ENCODE peak calls at places on chromosomes 11 and 22, in six cellular contexts. One of them, this sample, is unnamed.

GRCh38 chr11:61851128-61851899 is 23.2 kb downstream of the FADS2 start:
- DNase-seq in mesenchymal stem cell: no peak
- DNase-seq in neuronal stem cell: no peak
- DNase-seq in H1: no peak
- DNase-seq in IMR-90: no peak
- DNase-seq in trophoblast cell: no peak
- DNase-seq in this sample: no peak

GRCh38 chr11:118006153-118006534 is 19.9 kb downstream of the IL10RA start:
- DNase-seq in mesenchymal stem cell: no peak
- DNase-seq in neuronal stem cell: no peak
- DNase-seq in H1: no peak
- DNase-seq in trophoblast cell: no peak
- DNase-seq in IMR-90: no peak
- DNase-seq in this sample: no peak

GRCh38 chr11:67572747-67573419 is 10.7 kb upstream of the GSTP1 start:
- DNase-seq in H1: no peak
- DNase-seq in neuronal stem cell: no peak
- DNase-seq in mesenchymal stem cell: peak
- DNase-seq in trophoblast cell: peak
- DNase-seq in IMR-90: peak
- DNase-seq in this sample: peak

GRCh38 chr11:122863704-122864326 is 18.7 kb upstream of the JHY start:
- DNase-seq in neuronal stem cell: no peak
- DNase-seq in trophoblast cell: peak
- DNase-seq in IMR-90: peak
- DNase-seq in H1: no peak
- DNase-seq in mesenchymal stem cell: peak
- DNase-seq in this sample: no peak

GRCh38 chr11:128373011-128373410 is 214.3 kb downstream of the ETS1 start:
- DNase-seq in neuronal stem cell: no peak
- DNase-seq in H1: no peak
- DNase-seq in mesenchymal stem cell: no peak
- DNase-seq in trophoblast cell: no peak
- DNase-seq in IMR-90: peak
- DNase-seq in this sample: no peak

GRCh38 chr22:32000171-32000570 is 42.9 kb upstream of the SLC5A1 start:
- DNase-seq in IMR-90: no peak
- DNase-seq in neuronal stem cell: no peak
- DNase-seq in trophoblast cell: peak
- DNase-seq in mesenchymal stem cell: no peak
- DNase-seq in H1: no peak
- DNase-seq in this sample: no peak

GRCh38 chr11:67317365-67318238 is 14.3 kb downstream of the SSH3 start:
- DNase-seq in trophoblast cell: peak
- DNase-seq in neuronal stem cell: peak
- DNase-seq in H1: peak
- DNase-seq in IMR-90: peak
- DNase-seq in mesenchymal stem cell: peak
- DNase-seq in this sample: peak

GRCh38 chr22:27347951-27348350 is 453.6 kb downstream of the MN1 start:
- DNase-seq in mesenchymal stem cell: no peak
- DNase-seq in trophoblast cell: no peak
- DNase-seq in H1: no peak
- DNase-seq in IMR-90: no peak
- DNase-seq in neuronal stem cell: no peak
- DNase-seq in this sample: no peak

GRCh38 chr11:44645832-44646231 is 80.4 kb downstream of the CD82 start:
- DNase-seq in trophoblast cell: no peak
- DNase-seq in mesenchymal stem cell: no peak
- DNase-seq in IMR-90: no peak
- DNase-seq in H1: no peak
- DNase-seq in neuronal stem cell: no peak
- DNase-seq in this sample: no peak

GRCh38 chr11:69156673-69157155 is 979 bp downstream of the SMIM38 start:
- DNase-seq in mesenchymal stem cell: peak
- DNase-seq in trophoblast cell: peak
- DNase-seq in H1: no peak
- DNase-seq in IMR-90: peak
- DNase-seq in neuronal stem cell: no peak
- DNase-seq in this sample: no peak

GRCh38 chr11:88354909-88355308 is 17.4 kb upstream of the CTSC start:
- DNase-seq in trophoblast cell: no peak
- DNase-seq in H1: no peak
- DNase-seq in mesenchymal stem cell: no peak
- DNase-seq in IMR-90: no peak
- DNase-seq in neuronal stem cell: no peak
- DNase-seq in this sample: no peak

GRCh38 chr22:31970490-31971444 is 26.4 kb downstream of the YWHAH start:
- DNase-seq in H1: peak
- DNase-seq in IMR-90: peak
- DNase-seq in mesenchymal stem cell: peak
- DNase-seq in trophoblast cell: peak
- DNase-seq in neuronal stem cell: peak
- DNase-seq in this sample: peak

GRCh38 chr22:41687901-41688364 is 734 bp downstream of the SNU13 start:
- DNase-seq in trophoblast cell: peak
- DNase-seq in neuronal stem cell: no peak
- DNase-seq in IMR-90: peak
- DNase-seq in mesenchymal stem cell: peak
- DNase-seq in H1: no peak
- DNase-seq in this sample: no peak

GRCh38 chr11:125347261-125347585 is 148.8 kb downstream of the FEZ1 start:
- DNase-seq in mesenchymal stem cell: no peak
- DNase-seq in H1: no peak
- DNase-seq in neuronal stem cell: peak
- DNase-seq in IMR-90: no peak
- DNase-seq in trophoblast cell: no peak
- DNase-seq in this sample: no peak

GRCh38 chr22:50011447-50012200 is 941 bp downstream of the IL17REL start:
- DNase-seq in neuronal stem cell: no peak
- DNase-seq in mesenchymal stem cell: no peak
- DNase-seq in trophoblast cell: no peak
- DNase-seq in IMR-90: no peak
- DNase-seq in H1: no peak
- DNase-seq in this sample: peak

GRCh38 chr11:78365381-78365792 is 52.2 kb downstream of the GAB2 start:
- DNase-seq in H1: peak
- DNase-seq in neuronal stem cell: peak
- DNase-seq in mesenchymal stem cell: no peak
- DNase-seq in IMR-90: no peak
- DNase-seq in trophoblast cell: peak
- DNase-seq in this sample: peak

GRCh38 chr11:69398529-69399492 is 82.7 kb upstream of the LINC01488 start:
- DNase-seq in IMR-90: peak
- DNase-seq in H1: no peak
- DNase-seq in trophoblast cell: no peak
- DNase-seq in mesenchymal stem cell: peak
- DNase-seq in neuronal stem cell: no peak
- DNase-seq in this sample: no peak

GRCh38 chr11:126585388-126586302 is 230.2 kb downstream of the ST3GAL4 start:
- DNase-seq in H1: no peak
- DNase-seq in mesenchymal stem cell: peak
- DNase-seq in trophoblast cell: peak
- DNase-seq in IMR-90: peak
- DNase-seq in neuronal stem cell: no peak
- DNase-seq in this sample: peak

GRCh38 chr11:21511835-21512440 is 680.9 kb upstream of the ANO5 start:
- DNase-seq in IMR-90: no peak
- DNase-seq in mesenchymal stem cell: peak
- DNase-seq in trophoblast cell: peak
- DNase-seq in H1: peak
- DNase-seq in neuronal stem cell: peak
- DNase-seq in this sample: peak

GRCh38 chr22:29587938-29588699 is 7.2 kb upstream of the NIPSNAP1 start:
- DNase-seq in mesenchymal stem cell: peak
- DNase-seq in neuronal stem cell: no peak
- DNase-seq in H1: no peak
- DNase-seq in IMR-90: peak
- DNase-seq in trophoblast cell: peak
- DNase-seq in this sample: no peak

GRCh38 chr11:63489879-63490278 is 1.1 kb downstream of the PLAAT5 start:
- DNase-seq in trophoblast cell: no peak
- DNase-seq in H1: no peak
- DNase-seq in mesenchymal stem cell: no peak
- DNase-seq in IMR-90: no peak
- DNase-seq in neuronal stem cell: no peak
- DNase-seq in this sample: peak

GRCh38 chr22:31248138-31248745 is 36.1 kb downstream of the LIMK2 start:
- DNase-seq in H1: peak
- DNase-seq in IMR-90: peak
- DNase-seq in trophoblast cell: peak
- DNase-seq in neuronal stem cell: peak
- DNase-seq in mesenchymal stem cell: peak
- DNase-seq in this sample: peak

GRCh38 chr11:94521684-94522083 is 9.4 kb downstream of the C11orf97 start:
- DNase-seq in trophoblast cell: peak
- DNase-seq in IMR-90: no peak
- DNase-seq in neuronal stem cell: no peak
- DNase-seq in H1: no peak
- DNase-seq in mesenchymal stem cell: no peak
- DNase-seq in this sample: peak

GRCh38 chr22:46043339-46043738 is 66.4 kb upstream of the WNT7B start:
- DNase-seq in mesenchymal stem cell: no peak
- DNase-seq in H1: no peak
- DNase-seq in neuronal stem cell: no peak
- DNase-seq in IMR-90: no peak
- DNase-seq in trophoblast cell: no peak
- DNase-seq in this sample: no peak

GRCh38 chr11:132848336-132848735 is 684.0 kb downstream of the OPCML start:
- DNase-seq in mesenchymal stem cell: no peak
- DNase-seq in trophoblast cell: peak
- DNase-seq in neuronal stem cell: no peak
- DNase-seq in H1: no peak
- DNase-seq in IMR-90: peak
- DNase-seq in this sample: no peak

GRCh38 chr11:132850106-132850505 is 682.2 kb downstream of the OPCML start:
- DNase-seq in mesenchymal stem cell: no peak
- DNase-seq in trophoblast cell: no peak
- DNase-seq in neuronal stem cell: no peak
- DNase-seq in H1: no peak
- DNase-seq in IMR-90: no peak
- DNase-seq in this sample: no peak

GRCh38 chr11:132851247-132851646 is 681.1 kb downstream of the OPCML start:
- DNase-seq in neuronal stem cell: no peak
- DNase-seq in H1: no peak
- DNase-seq in IMR-90: no peak
- DNase-seq in trophoblast cell: no peak
- DNase-seq in mesenchymal stem cell: no peak
- DNase-seq in this sample: no peak

GRCh38 chr11:132844956-132845355 is 687.3 kb downstream of the OPCML start:
- DNase-seq in neuronal stem cell: no peak
- DNase-seq in trophoblast cell: no peak
- DNase-seq in mesenchymal stem cell: peak
- DNase-seq in H1: no peak
- DNase-seq in IMR-90: peak
- DNase-seq in this sample: no peak

GRCh38 chr11:132846080-132846479 is 686.2 kb downstream of the OPCML start:
- DNase-seq in neuronal stem cell: no peak
- DNase-seq in trophoblast cell: no peak
- DNase-seq in mesenchymal stem cell: no peak
- DNase-seq in IMR-90: no peak
- DNase-seq in H1: no peak
- DNase-seq in this sample: no peak
- H2BK120ac ChIP-seq in neuronal stem cell: no peak
- H2BK120ac ChIP-seq in trophoblast cell: no peak
- H2BK120ac ChIP-seq in mesenchymal stem cell: no peak
- H2BK120ac ChIP-seq in IMR-90: no peak
- H2BK120ac ChIP-seq in H1: no peak
- H2BK120ac ChIP-seq in this sample: no peak

GRCh38 chr11:28038775-28039174 is 69.2 kb downstream of the KIF18A start:
- DNase-seq in IMR-90: no peak
- DNase-seq in mesenchymal stem cell: no peak
- DNase-seq in H1: no peak
- DNase-seq in neuronal stem cell: no peak
- DNase-seq in trophoblast cell: no peak
- DNase-seq in this sample: no peak
- H4K8ac ChIP-seq in IMR-90: no peak
- H4K8ac ChIP-seq in mesenchymal stem cell: no peak
- H4K8ac ChIP-seq in H1: no peak
- H4K8ac ChIP-seq in neuronal stem cell: no peak
- H4K8ac ChIP-seq in trophoblast cell: no peak
- H4K8ac ChIP-seq in this sample: no peak

GRCh38 chr11:119179342-119179741 is 5.9 kb upstream of the NHERF4 start:
- DNase-seq in IMR-90: no peak
- DNase-seq in mesenchymal stem cell: no peak
- DNase-seq in H1: no peak
- DNase-seq in trophoblast cell: no peak
- DNase-seq in neuronal stem cell: no peak
- DNase-seq in this sample: no peak
- H4K91ac ChIP-seq in IMR-90: no peak
- H4K91ac ChIP-seq in mesenchymal stem cell: no peak
- H4K91ac ChIP-seq in H1: no peak
- H4K91ac ChIP-seq in trophoblast cell: no peak
- H4K91ac ChIP-seq in neuronal stem cell: no peak
- H4K91ac ChIP-seq in this sample: no peak

GRCh38 chr22:44496305-44496704 is 1.7 kb downstream of the RTL6 start:
- DNase-seq in H1: no peak
- DNase-seq in mesenchymal stem cell: no peak
- DNase-seq in IMR-90: no peak
- DNase-seq in trophoblast cell: no peak
- DNase-seq in neuronal stem cell: no peak
- DNase-seq in this sample: no peak

GRCh38 chr22:44495629-44496028 is 2.4 kb downstream of the RTL6 start:
- DNase-seq in mesenchymal stem cell: no peak
- DNase-seq in trophoblast cell: no peak
- DNase-seq in neuronal stem cell: no peak
- DNase-seq in H1: no peak
- DNase-seq in IMR-90: no peak
- DNase-seq in this sample: no peak

GRCh38 chr22:44497904-44498242 is at the start of gene RTL6:
- DNase-seq in IMR-90: peak
- DNase-seq in mesenchymal stem cell: no peak
- DNase-seq in H1: no peak
- DNase-seq in trophoblast cell: no peak
- DNase-seq in neuronal stem cell: no peak
- DNase-seq in this sample: no peak

GRCh38 chr22:44496844-44497217 is 1.2 kb downstream of the RTL6 start:
- DNase-seq in trophoblast cell: no peak
- DNase-seq in neuronal stem cell: no peak
- DNase-seq in IMR-90: no peak
- DNase-seq in H1: no peak
- DNase-seq in mesenchymal stem cell: no peak
- DNase-seq in this sample: no peak

DNA sequence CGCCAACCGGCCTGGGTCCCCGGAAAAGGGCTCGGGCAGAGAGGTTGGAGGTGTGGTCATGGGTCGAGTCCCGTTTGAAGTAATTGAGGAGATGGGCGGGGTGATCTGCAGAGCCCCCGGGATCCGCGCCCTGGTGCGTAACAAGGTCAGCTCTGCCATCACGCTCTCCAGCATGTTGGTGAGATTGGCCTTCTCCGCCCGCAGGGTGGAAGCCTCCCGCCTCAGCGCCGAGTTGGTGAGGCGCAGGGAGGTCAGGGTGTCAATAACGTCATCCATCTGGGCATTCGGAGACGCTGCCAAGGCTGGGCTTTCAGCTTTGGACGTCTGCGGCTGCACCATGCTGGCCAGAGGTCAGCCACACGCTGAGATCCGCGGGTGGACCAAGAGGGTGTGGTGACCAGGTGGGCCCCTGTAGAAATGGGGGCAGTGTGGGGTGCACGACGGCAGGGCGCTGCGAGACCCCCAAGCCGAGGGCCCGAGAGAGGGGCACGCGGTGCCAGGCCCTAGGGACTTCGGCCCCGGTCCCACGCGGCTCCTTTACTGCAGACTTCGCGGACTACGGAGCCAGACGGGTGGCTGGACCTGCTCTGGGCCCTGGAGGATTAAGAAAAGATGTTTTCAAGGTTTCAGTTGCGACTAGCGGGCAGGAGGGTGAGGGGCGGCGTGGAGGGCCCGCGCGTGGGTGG is 672 bp downstream of the RTL6 start:
- DNase-seq in H1: no peak
- DNase-seq in neuronal stem cell: peak
- DNase-seq in trophoblast cell: peak
- DNase-seq in IMR-90: peak
- DNase-seq in mesenchymal stem cell: peak
- DNase-seq in this sample: no peak
- H2BK120ac ChIP-seq in H1: no peak
- H2BK120ac ChIP-seq in neuronal stem cell: peak
- H2BK120ac ChIP-seq in trophoblast cell: peak
- H2BK120ac ChIP-seq in IMR-90: peak
- H2BK120ac ChIP-seq in mesenchymal stem cell: peak
- H2BK120ac ChIP-seq in this sample: no peak

This sample was measured in H9.